ENCODE peak calls at places on chromosomes 12 and 14, in six cellular contexts. M is mammary epithelial cell, O is progenitor cell of endocrine pancreas, Z is fibroblast of lung, B is BJ, R is adrenal gland. F is an unnamed sample.

GRCh38 chr12:85632390-85632789 is 203.8 kb downstream of the RASSF9 start:
- DNase-seq in Z (peak; percentile 28), R (no peak), M (no peak), B (no peak), O (no peak), F (no peak)

GRCh38 chr12:104303538-104304151 is at the start of gene EID3:
- DNase-seq in O (peak; percentile 76), Z (peak; percentile 75), B (no peak), M (peak; percentile 71), R (peak; percentile 90), F (peak; percentile 55)

GRCh38 chr14:104536942-104537612 is 42.5 kb upstream of the C14orf180 start:
- DNase-seq in M (peak; percentile 79), R (peak; percentile 22), B (no peak), O (no peak), Z (peak; percentile 3), F (no peak)

GRCh38 chr12:54413284-54414190 is 5.5 kb downstream of the ITGA5 start:
- DNase-seq in Z (no peak), O (no peak), R (no peak), B (no peak), M (no peak), F (no peak)

GRCh38 chr12:62736596-62736995 is 198.4 kb downstream of the PPM1H start:
- DNase-seq in R (no peak), O (no peak), M (peak; percentile 53), Z (no peak), B (no peak), F (no peak)

GRCh38 chr12:32546272-32546671 is 132.8 kb upstream of the DNM1L start:
- DNase-seq in R (no peak), M (no peak), B (no peak), Z (no peak), O (no peak), F (no peak)

GRCh38 chr14:50087350-50088116 is 28.8 kb downstream of the VCPKMT start:
- DNase-seq in O (no peak), R (no peak), Z (no peak), M (no peak), B (no peak), F (no peak)

GRCh38 chr14:52399104-52399503 is 85.0 kb downstream of the PTGER2 start:
- DNase-seq in M (no peak), B (no peak), Z (no peak), R (no peak), O (no peak), F (no peak)

GRCh38 chr12:111761706-111762105 is 5.0 kb upstream of the ALDH2 start:
- DNase-seq in M (no peak), Z (no peak), R (no peak), O (no peak), B (no peak), F (no peak)

GRCh38 chr12:106173442-106173841 is 34.7 kb upstream of the NUAK1 start:
- DNase-seq in O (no peak), B (no peak), R (no peak), Z (no peak), M (no peak), F (no peak)

GRCh38 chr12:109832534-109833306 is 478 bp downstream of the TRPV4 start:
- DNase-seq in B (no peak), R (no peak), O (no peak), Z (no peak), M (no peak), F (no peak)

GRCh38 chr12:101857043-101857558 is 20.3 kb upstream of the DRAM1 start:
- DNase-seq in O (no peak), B (peak; percentile 89), Z (peak; percentile 25), M (peak; percentile 84), R (no peak), F (no peak)

GRCh38 chr12:111446044-111446581 is 40.4 kb downstream of the SH2B3 start:
- DNase-seq in O (no peak), B (no peak), Z (peak; percentile 59), R (peak; percentile 58), M (no peak), F (no peak)

GRCh38 chr12:124691429-124691828 is 124.0 kb upstream of the NCOR2 start:
- DNase-seq in M (no peak), O (no peak), B (no peak), Z (no peak), R (no peak), F (no peak)

GRCh38 chr12:104372048-104372720 is 68.6 kb downstream of the EID3 start:
- DNase-seq in R (no peak), B (no peak), M (no peak), O (no peak), Z (no peak), F (no peak)

GRCh38 chr14:68257969-68258368 is 438.4 kb downstream of the RAD51B start:
- DNase-seq in B (no peak), R (no peak), O (no peak), Z (no peak), M (no peak), F (no peak)

GRCh38 chr12:89706551-89707348 is 1.9 kb downstream of the ATP2B1 start:
- DNase-seq in O (no peak), M (peak; percentile 62), B (no peak), R (peak; percentile 17), Z (peak; percentile 45), F (no peak)

GRCh38 chr12:51345681-51346080 is 798 bp downstream of the CELA1 start:
- DNase-seq in M (no peak), R (peak; percentile 32), Z (no peak), B (no peak), O (no peak), F (no peak)

GRCh38 chr12:95497031-95497430 is 23.1 kb downstream of the METAP2 start:
- DNase-seq in M (no peak), R (no peak), B (no peak), O (no peak), Z (no peak), F (no peak)

GRCh38 chr14:33019346-33019745 is 80.7 kb downstream of the NPAS3 start:
- DNase-seq in O (no peak), Z (no peak), M (no peak), R (no peak), B (no peak), F (no peak)

GRCh38 chr12:3304436-3305135 is 186.4 kb upstream of the PRMT8 start:
- DNase-seq in M (peak; percentile 97), R (no peak), O (no peak), B (peak; percentile 54), Z (peak; percentile 71), F (no peak)

GRCh38 chr14:94478420-94478819 is 2.4 kb upstream of the SERPINA9 start:
- DNase-seq in M (no peak), R (no peak), B (no peak), O (no peak), Z (no peak), F (no peak)

GRCh38 chr12:115598827-115599226 is 678.7 kb downstream of the MED13L start:
- DNase-seq in R (no peak), Z (peak; percentile 16), B (no peak), O (no peak), M (no peak), F (peak; percentile 14)

DNA sequence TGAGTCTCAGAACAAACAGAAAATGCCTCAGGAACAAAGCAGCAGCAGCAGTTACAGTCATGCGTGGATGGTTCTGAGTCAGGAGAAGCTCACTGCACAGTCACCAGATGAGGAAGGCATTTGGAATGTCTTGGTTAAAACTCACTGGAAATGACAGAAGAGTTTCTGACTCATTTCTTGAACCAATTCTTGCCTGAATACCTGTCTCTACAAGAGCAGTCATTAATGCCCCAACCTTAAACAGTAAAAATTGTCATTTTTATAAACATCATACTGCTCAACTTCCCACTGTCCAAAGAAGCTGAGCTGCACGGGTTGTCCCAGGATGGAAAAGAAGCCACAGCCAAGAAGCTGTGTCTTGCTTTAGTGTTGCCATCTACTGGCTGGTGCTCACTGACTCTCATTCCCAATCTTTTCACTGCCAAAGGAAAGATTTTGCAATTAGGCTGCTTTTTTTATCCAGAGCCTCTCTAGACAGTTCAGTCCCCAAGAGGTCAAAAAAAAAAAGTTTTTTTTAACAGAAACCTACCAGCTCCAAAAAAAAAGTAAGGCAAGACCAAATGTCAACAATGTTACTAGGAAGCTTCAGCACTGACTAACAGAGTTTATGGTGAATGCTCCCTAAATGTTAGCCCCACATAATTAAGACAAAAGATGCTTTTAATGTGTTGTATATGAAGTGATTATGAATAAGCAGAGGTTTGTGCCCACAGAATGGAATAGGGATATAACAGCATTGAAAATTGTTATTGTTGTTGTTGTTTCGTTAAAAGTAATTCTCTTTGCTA is 40.4 kb downstream of the KICS2 start:
- DNase-seq in B (peak; percentile 95), M (peak; percentile 98), Z (peak; percentile 95), O (no peak), R (peak; percentile 71), F (peak; percentile 8)
- TF ChIP-seq CTCF in B (peak; percentile 70), M (peak; percentile 59), Z (peak; percentile 62), O (peak; percentile 52), R (peak; percentile 68), F (peak; percentile 66)

DNA sequence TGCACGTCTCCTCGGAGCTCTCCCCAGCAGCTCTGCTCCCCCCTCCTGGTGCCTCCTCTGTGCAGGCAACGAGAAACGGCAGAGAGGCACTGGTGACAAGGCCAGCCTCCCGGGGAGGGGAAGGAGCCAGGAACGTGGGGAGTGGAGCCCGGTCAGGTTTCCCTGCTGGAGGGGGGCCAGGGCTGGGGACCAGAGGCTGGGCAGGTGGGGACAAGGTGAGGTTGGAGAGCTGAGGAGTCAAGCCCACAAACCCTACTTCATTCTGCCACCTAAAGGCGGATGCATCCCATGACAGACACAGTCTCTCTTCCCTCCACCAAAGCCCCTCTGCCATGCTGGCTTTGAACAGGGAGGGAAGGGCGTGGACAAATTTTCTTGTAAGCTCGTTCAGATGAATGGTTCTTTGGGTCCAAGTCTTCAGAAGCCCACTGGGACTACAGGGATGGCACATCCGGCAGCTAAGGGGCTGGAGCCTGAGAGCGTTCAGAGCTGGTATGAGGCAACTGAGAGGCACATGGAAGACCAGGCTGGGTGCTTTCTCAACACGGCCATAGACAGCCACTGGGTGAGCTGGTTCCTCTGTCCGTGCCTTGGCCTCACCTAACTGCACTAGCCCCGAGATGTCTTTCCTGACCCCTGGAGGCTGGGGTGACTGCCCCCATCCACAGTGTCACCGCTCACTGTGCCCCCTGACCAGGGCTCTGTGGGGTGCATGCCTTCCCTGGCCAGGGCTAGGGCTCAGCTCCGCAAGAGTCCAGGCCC is 105.9 kb downstream of the RBM19 start:
- DNase-seq in O (no peak), M (no peak), R (no peak), Z (no peak), B (no peak), F (no peak)
- TF ChIP-seq CTCF in O (peak; percentile 16), M (no peak), R (no peak), Z (no peak), B (no peak), F (no peak)

DNA sequence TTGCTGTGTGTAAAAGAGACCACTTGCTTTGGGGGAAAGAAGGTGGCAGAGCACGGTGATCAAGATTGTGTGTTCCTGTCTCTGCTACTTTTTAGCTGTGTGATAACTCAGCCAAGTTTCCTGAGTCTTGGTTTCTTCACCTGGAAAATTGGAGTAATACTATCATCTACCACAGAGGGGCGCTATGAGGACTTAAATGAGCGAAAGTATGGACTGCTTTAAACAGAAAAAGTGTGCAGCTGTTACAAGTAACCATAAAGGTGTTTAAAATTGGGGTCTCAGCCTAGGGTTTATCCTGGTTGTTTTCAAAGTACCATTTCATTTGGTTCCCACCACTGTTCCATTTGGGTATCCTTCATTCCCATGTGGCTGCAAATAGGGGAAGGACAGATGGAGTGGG is 65.9 kb upstream of the WSCD2 start:
- DNase-seq in B (no peak), M (no peak), O (no peak), Z (peak; percentile 2), R (no peak), F (peak; percentile 29)
- TF ChIP-seq CTCF in B (peak; percentile 18), M (peak; percentile 40), O (peak; percentile 49), Z (peak; percentile 18), R (no peak), F (peak; percentile 65)

DNA sequence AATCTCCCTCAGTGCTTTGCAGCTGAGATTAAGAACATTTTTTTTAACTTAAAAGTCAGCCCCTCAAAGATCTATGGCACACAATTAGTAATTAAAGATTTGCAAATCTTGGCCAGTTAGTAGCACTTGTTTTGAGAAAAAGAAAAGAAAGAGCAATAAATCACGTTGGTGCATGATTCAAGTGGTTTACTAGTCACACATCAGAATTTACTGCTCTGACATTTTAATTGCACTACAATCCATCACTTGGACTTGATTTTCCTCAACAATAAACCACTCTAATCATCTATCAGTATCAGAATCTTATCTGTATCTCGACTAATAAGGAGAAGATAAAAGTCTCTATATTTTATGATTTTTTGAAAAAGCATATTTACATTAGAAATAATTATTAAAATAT is 154.3 kb downstream of the HELB start:
- DNase-seq in M (no peak), B (no peak), O (no peak), Z (no peak), R (no peak), F (no peak)
- TF ChIP-seq CTCF in M (no peak), B (no peak), O (no peak), Z (no peak), R (no peak), F (no peak)